ENCODE peak calls at places on chromosomes 16 and 17, in four cellular contexts. K is SK-N-SH, Z is HepG2, V is K562. C is an unnamed sample.

GRCh38 chr16:80347002-80347401 is 193.8 kb upstream of the DYNLRB2 start:
- DNase-seq in Z (no peak), V (no peak), K (no peak), C (no peak)

GRCh38 chr16:19363741-19364140 is 53.9 kb upstream of the TMC5 start:
- DNase-seq in Z (no peak), K (no peak), V (no peak), C (no peak)

GRCh38 chr17:73956595-73957465 is 246.6 kb upstream of the RPL38 start:
- DNase-seq in K (peak), Z (peak), V (peak), C (peak)

GRCh38 chr16:27932542-27933178 is 130.9 kb downstream of the GSG1L start:
- DNase-seq in Z (no peak), V (no peak), K (no peak), C (no peak)

GRCh38 chr17:83053021-83053778 is 26.2 kb upstream of the METRNL start:
- DNase-seq in V (no peak), Z (no peak), K (no peak), C (no peak)

GRCh38 chr17:69269174-69269998 is 40.8 kb upstream of the ABCA10 start:
- DNase-seq in V (no peak), K (no peak), Z (peak), C (no peak)

GRCh38 chr17:39194985-39195524 is 2.4 kb downstream of the CACNB1 start:
- DNase-seq in K (no peak), Z (no peak), V (no peak), C (peak)

GRCh38 chr17:10278218-10278617 is 79.8 kb upstream of the GAS7 start:
- DNase-seq in Z (no peak), V (peak), K (no peak), C (peak)

GRCh38 chr16:4724661-4725270 is 9.3 kb downstream of the ANKS3 start:
- DNase-seq in Z (no peak), K (no peak), V (no peak), C (no peak)

GRCh38 chr16:30112197-30113030 is 923 bp downstream of the GDPD3 start:
- DNase-seq in V (peak), Z (peak), K (peak), C (peak)

GRCh38 chr16:88803264-88803987 is at the start of gene CDT1:
- DNase-seq in V (peak), K (peak), Z (peak), C (peak)

GRCh38 chr17:8387914-8388651 is 5.1 kb upstream of the RPL26 start:
- DNase-seq in V (no peak), Z (no peak), K (no peak), C (no peak)

GRCh38 chr16:49855280-49855821 is 561 bp downstream of the ZNF423 start:
- DNase-seq in Z (no peak), V (peak), K (peak), C (peak)

GRCh38 chr17:41760878-41761277 is 25.6 kb downstream of the JUP start:
- DNase-seq in Z (no peak), V (no peak), K (no peak), C (no peak)

GRCh38 chr16:88342491-88342890 is 40.3 kb upstream of the ZNF469 start:
- DNase-seq in Z (no peak), V (no peak), K (no peak), C (no peak)

GRCh38 chr17:8857919-8858318 is 9.6 kb downstream of the PIK3R6 start:
- DNase-seq in K (no peak), Z (no peak), V (no peak), C (no peak)

GRCh38 chr16:15737140-15737644 is 87.1 kb downstream of the NDE1 start:
- DNase-seq in V (no peak), Z (no peak), K (no peak), C (no peak)

GRCh38 chr16:25228372-25228771 is 11.6 kb downstream of the AQP8 start:
- DNase-seq in Z (no peak), K (no peak), V (no peak), C (peak)

GRCh38 chr16:77977336-77977735 is 45.0 kb upstream of the CLEC3A start:
- DNase-seq in V (no peak), Z (no peak), K (no peak), C (no peak)

GRCh38 chr16:77975942-77976341 is 46.4 kb upstream of the CLEC3A start:
- DNase-seq in Z (no peak), K (no peak), V (no peak), C (no peak)

GRCh38 chr16:77971306-77972131 is 50.8 kb upstream of the CLEC3A start:
- DNase-seq in Z (peak), K (peak), V (peak), C (peak)

GRCh38 chr16:77974883-77975282 is 47.5 kb upstream of the CLEC3A start:
- DNase-seq in V (no peak), K (no peak), Z (no peak), C (peak)
- TF ChIP-seq FOXJ3 in V (no peak), K (no peak), Z (no peak), C (no peak)

GRCh38 chr17:62140376-62140775 is 75.3 kb upstream of the MED13 start:
- DNase-seq in V (no peak), Z (no peak), K (no peak), C (peak)

GRCh38 chr17:62135742-62136141 is 70.7 kb upstream of the MED13 start:
- DNase-seq in Z (no peak), V (no peak), K (no peak), C (no peak)

GRCh38 chr17:62139141-62139540 is 74.1 kb upstream of the MED13 start:
- DNase-seq in K (no peak), Z (no peak), V (no peak), C (no peak)

GRCh38 chr17:62140836-62141235 is 75.8 kb upstream of the MED13 start:
- DNase-seq in Z (no peak), K (no peak), V (no peak), C (no peak)
- TF ChIP-seq FOXJ3 in Z (no peak), K (no peak), V (no peak), C (no peak)

GRCh38 chr16:72961863-72962262 is 86.1 kb downstream of the ZFHX3 start:
- DNase-seq in Z (no peak), K (no peak), V (no peak), C (no peak)

GRCh38 chr16:72960101-72960500 is 87.8 kb downstream of the ZFHX3 start:
- DNase-seq in K (no peak), V (no peak), Z (no peak), C (no peak)

GRCh38 chr16:72959301-72959996 is 88.5 kb downstream of the ZFHX3 start:
- DNase-seq in K (no peak), V (no peak), Z (no peak), C (no peak)

GRCh38 chr16:72962347-72962746 is 85.6 kb downstream of the ZFHX3 start:
- DNase-seq in K (no peak), Z (no peak), V (no peak), C (no peak)

DNA sequence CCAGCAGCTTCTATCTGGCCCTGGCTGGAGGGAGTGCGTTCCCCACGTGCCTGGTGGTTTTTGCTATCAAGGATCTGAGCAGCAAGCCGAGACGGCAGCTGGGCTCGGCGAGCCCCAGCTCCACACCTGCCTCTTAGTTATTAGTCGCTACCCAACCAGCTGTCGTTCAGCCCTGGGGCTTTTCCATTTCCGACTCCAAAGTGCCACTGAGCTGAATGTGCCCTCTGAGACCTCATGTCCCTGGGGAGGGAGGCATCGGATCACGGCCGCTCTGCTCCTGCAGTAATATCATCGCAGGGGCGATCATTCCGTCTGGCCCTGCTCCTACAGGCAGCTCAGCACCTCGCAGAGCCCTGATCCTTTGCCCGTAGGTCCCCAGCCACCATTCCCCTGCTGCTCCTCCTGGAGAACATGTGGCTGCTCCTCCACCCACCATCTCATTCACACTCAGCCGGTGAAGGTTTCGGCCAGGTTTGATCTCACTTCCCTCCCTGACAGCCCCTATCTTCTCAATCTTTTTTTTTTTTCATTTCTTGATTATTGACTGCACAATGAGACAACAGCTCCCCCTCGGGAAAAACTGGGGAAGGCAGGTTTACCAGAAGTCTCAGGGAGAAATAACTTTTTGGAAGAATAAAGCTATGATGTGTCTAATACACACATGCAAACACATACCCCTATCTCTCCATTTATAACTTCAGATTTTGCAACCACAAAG is 86.7 kb downstream of the ZFHX3 start:
- DNase-seq in V (peak), K (peak), Z (no peak), C (no peak)
- TF ChIP-seq FOXJ3 in V (no peak), K (peak), Z (no peak), C (no peak)

DNA sequence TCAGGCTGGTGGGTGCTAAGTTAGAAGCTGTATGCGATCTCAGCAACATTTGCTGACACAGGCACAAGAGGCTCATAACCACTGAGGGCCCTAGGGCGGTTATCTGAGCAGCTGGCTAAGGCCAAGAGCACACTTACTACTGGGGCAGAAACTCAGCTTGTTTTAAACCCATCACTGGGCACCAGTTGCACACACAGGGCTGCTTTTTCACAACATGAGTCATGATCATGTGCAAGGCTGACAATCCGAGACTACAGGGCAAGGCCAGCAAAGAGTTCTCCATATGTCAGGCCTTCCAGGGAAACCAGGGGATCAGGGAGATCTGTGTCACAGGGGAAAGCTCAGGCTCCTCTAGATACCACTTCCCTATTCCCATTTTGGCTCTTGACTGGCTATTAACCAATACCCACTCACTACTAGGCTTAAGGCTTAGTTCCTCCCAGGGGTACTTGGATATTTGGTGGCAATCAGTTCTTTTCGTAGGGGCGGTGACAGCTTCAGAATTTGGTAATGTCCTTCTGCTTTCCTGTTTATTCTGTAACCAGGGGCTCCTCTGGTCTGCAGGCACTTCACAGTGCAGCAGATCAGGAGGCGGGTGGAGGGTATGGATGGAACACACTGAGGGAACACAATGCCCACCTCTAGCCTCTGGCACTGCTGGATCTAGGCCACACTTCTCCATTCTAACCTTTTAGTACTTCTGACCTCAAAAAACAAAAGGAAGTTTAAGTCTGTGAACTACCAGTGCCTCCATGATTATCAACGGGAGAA is 44.9 kb upstream of the ERN1 start:
- DNase-seq in Z (no peak), K (no peak), V (no peak), C (no peak)
- TF ChIP-seq FOXJ3 in Z (no peak), K (no peak), V (no peak), C (no peak)

GRCh38 chr17:17628388-17629008 is 37.0 kb upstream of the PEMT start:
- DNase-seq in V (no peak), Z (no peak), K (no peak), C (no peak)
- TF ChIP-seq FOXJ3 in V (no peak), Z (no peak), K (no peak), C (no peak)

DNA sequence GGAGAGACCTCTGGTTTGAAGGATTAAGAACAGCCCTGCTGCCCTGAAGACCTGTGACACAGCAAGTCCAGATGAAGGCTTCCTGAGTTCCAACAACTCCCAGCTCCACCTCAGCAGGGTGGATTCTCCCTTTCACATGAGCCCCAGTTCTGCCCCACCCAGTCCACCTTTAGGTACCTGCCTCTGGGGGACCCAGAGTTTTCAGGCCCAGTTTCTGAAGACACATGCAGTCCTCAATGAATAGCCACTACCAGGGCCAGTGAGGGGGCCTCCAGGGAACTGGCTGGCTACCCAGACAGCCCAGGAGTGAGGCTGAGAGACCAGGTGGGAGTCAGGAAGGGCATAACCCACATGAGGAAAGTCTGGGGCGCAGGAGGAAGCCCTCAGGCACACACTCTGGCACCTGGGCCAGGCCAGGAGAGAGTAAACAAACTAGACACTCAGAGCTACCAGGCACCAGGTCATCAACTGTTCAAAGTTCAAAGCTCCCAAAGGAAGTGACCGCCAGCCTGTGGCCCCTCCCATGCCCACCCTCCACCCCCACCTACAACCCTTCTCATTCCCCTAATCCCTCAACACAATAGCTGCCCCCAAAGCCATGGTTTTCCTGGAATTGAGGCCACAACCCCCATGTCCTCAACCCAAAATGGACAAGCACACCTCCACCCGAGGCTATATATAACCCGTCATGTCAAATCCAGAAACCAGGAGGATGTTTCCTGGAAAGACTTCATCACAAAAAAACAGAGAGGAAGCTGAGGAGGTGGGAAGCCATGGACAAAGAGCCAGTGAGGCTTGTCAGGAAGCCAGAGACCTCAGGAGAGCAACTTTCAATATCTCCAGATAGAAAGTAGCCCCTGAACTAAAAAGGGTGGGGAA is 2.1 kb downstream of the MYO18A start:
- DNase-seq in K (no peak), V (peak), Z (peak), C (no peak)
- TF ChIP-seq FOXJ3 in K (no peak), V (no peak), Z (no peak), C (no peak)

DNA sequence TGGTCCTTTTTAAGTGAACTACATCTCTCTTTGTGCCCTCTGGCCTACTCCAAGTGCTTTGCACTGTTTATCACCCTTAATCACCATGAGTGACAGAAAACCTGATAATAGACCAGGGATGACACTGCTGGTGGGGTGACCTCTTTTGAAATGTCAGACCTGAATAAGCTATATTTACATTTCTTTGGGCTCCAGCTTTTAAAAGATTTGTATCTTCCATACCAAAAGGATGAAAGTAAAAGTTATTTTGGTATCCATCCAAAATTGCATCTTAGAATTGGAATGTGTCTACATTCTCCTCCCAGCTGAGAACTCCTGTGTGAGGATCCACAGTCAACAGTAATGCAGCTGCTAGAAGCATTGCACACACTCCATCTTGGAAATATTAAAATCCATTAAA is 370.0 kb downstream of the CDH11 start:
- DNase-seq in Z (no peak), V (no peak), K (no peak), C (no peak)
- TF ChIP-seq FOXJ3 in Z (no peak), V (no peak), K (no peak), C (no peak)

GRCh38 chr16:680967-681745 is 946 bp downstream of the STUB1 start:
- DNase-seq in K (no peak), Z (peak), V (no peak), C (no peak)

GRCh38 chr16:684067-684794 is at the start of gene JMJD8:
- DNase-seq in V (peak), Z (no peak), K (peak), C (peak)

GRCh38 chr16:681746-682427 is 1.7 kb downstream of the STUB1 start:
- DNase-seq in K (no peak), Z (no peak), V (peak), C (no peak)

GRCh38 chr16:683396-684066 is 603 bp downstream of the JMJD8 start:
- DNase-seq in K (no peak), V (peak), Z (no peak), C (no peak)

GRCh38 chr16:682493-683395 is 1.4 kb downstream of the JMJD8 start:
- DNase-seq in V (no peak), K (no peak), Z (no peak), C (no peak)
- TF ChIP-seq FOXJ3 in V (no peak), K (no peak), Z (no peak), C (no peak)

GRCh38 chr17:40430272-40431230 is 12.7 kb upstream of the IGFBP4 start:
- DNase-seq in V (no peak), K (no peak), Z (no peak), C (no peak)

GRCh38 chr17:40436631-40437030 is 6.6 kb upstream of the IGFBP4 start:
- DNase-seq in Z (no peak), V (no peak), K (no peak), C (no peak)

GRCh38 chr17:40431231-40431602 is 12.0 kb upstream of the IGFBP4 start:
- DNase-seq in V (no peak), K (no peak), Z (no peak), C (no peak)

GRCh38 chr17:40432864-40433528 is 10.3 kb upstream of the IGFBP4 start:
- DNase-seq in V (peak), K (peak), Z (no peak), C (no peak)

GRCh38 chr17:40433551-40434384 is 9.5 kb upstream of the IGFBP4 start:
- DNase-seq in Z (no peak), V (peak), K (peak), C (peak)
- TF ChIP-seq FOXJ3 in Z (no peak), V (no peak), K (no peak), C (no peak)

GRCh38 chr16:73214825-73215481 is 167.0 kb upstream of the ZFHX3 start:
- DNase-seq in K (no peak), V (no peak), Z (no peak), C (no peak)
- TF ChIP-seq FOXJ3 in K (no peak), V (no peak), Z (no peak), C (no peak)

C was measured in WTC11.